ENCODE peak calls at places on chromosome 9, in nine cellular contexts. One of them, this sample, is unnamed. For H3K4me1, the result is how much of the 10 kb centered on the place peaks cover.

GRCh38 chr9:129720181-129720864 is 32.5 kb downstream of the PTGES start:
- DNase-seq in astrocyte: no peak
- DNase-seq in upper lobe of right lung: no peak
- DNase-seq in right lobe of liver: no peak
- DNase-seq in adrenal gland: no peak
- DNase-seq in ovary: no peak
- DNase-seq in pancreas: no peak
- DNase-seq in fibroblast of lung: no peak
- DNase-seq in body of pancreas: no peak
- DNase-seq in this sample: no peak

GRCh38 chr9:94806307-94806893 is 79.9 kb downstream of the AOPEP start:
- DNase-seq in astrocyte: no peak
- DNase-seq in upper lobe of right lung: no peak
- DNase-seq in right lobe of liver: no peak
- DNase-seq in adrenal gland: no peak
- DNase-seq in ovary: no peak
- DNase-seq in pancreas: no peak
- DNase-seq in fibroblast of lung: no peak
- DNase-seq in body of pancreas: no peak
- DNase-seq in this sample: no peak

GRCh38 chr9:93576296-93577044 is at the start of gene PHF2:
- DNase-seq in astrocyte: peak
- DNase-seq in upper lobe of right lung: peak
- DNase-seq in right lobe of liver: peak
- DNase-seq in adrenal gland: peak
- DNase-seq in ovary: peak
- DNase-seq in pancreas: peak
- DNase-seq in fibroblast of lung: no peak
- DNase-seq in body of pancreas: peak
- DNase-seq in this sample: peak

GRCh38 chr9:34520096-34520495 is 2.7 kb downstream of the ENHO start:
- DNase-seq in astrocyte: no peak
- DNase-seq in upper lobe of right lung: no peak
- DNase-seq in right lobe of liver: no peak
- DNase-seq in adrenal gland: no peak
- DNase-seq in ovary: no peak
- DNase-seq in pancreas: no peak
- DNase-seq in fibroblast of lung: no peak
- DNase-seq in body of pancreas: no peak
- DNase-seq in this sample: no peak

GRCh38 chr9:92947268-92948031 is at the start of gene FGD3:
- DNase-seq in astrocyte: peak
- DNase-seq in upper lobe of right lung: peak
- DNase-seq in right lobe of liver: no peak
- DNase-seq in adrenal gland: no peak
- DNase-seq in ovary: no peak
- DNase-seq in pancreas: peak
- DNase-seq in fibroblast of lung: no peak
- DNase-seq in body of pancreas: peak
- DNase-seq in this sample: no peak

GRCh38 chr9:38362912-38363588 is 29.5 kb upstream of the ALDH1B1 start:
- DNase-seq in astrocyte: peak
- DNase-seq in upper lobe of right lung: no peak
- DNase-seq in right lobe of liver: peak
- DNase-seq in adrenal gland: peak
- DNase-seq in ovary: peak
- DNase-seq in pancreas: no peak
- DNase-seq in fibroblast of lung: peak
- DNase-seq in body of pancreas: peak
- DNase-seq in this sample: no peak

GRCh38 chr9:119951591-119951990 is 582.4 kb upstream of the BRINP1 start:
- DNase-seq in astrocyte: no peak
- DNase-seq in upper lobe of right lung: no peak
- DNase-seq in right lobe of liver: no peak
- DNase-seq in adrenal gland: no peak
- DNase-seq in ovary: no peak
- DNase-seq in pancreas: no peak
- DNase-seq in fibroblast of lung: no peak
- DNase-seq in body of pancreas: no peak
- DNase-seq in this sample: no peak

GRCh38 chr9:95031711-95032461 is 285.6 kb downstream of the FANCC start:
- DNase-seq in astrocyte: no peak
- DNase-seq in upper lobe of right lung: peak
- DNase-seq in right lobe of liver: no peak
- DNase-seq in adrenal gland: no peak
- DNase-seq in ovary: no peak
- DNase-seq in pancreas: peak
- DNase-seq in fibroblast of lung: no peak
- DNase-seq in body of pancreas: peak
- DNase-seq in this sample: no peak

GRCh38 chr9:75612205-75612604 is 278.3 kb upstream of the PCSK5 start:
- DNase-seq in astrocyte: no peak
- DNase-seq in upper lobe of right lung: no peak
- DNase-seq in right lobe of liver: no peak
- DNase-seq in adrenal gland: no peak
- DNase-seq in ovary: no peak
- DNase-seq in pancreas: no peak
- DNase-seq in fibroblast of lung: no peak
- DNase-seq in body of pancreas: no peak
- DNase-seq in this sample: no peak

GRCh38 chr9:83544002-83544698 is 5.9 kb upstream of the FRMD3 start:
- DNase-seq in astrocyte: peak
- DNase-seq in upper lobe of right lung: no peak
- DNase-seq in right lobe of liver: no peak
- DNase-seq in adrenal gland: peak
- DNase-seq in ovary: no peak
- DNase-seq in pancreas: no peak
- DNase-seq in fibroblast of lung: peak
- DNase-seq in body of pancreas: peak
- DNase-seq in this sample: no peak

GRCh38 chr9:135485832-135486231 is 6.2 kb downstream of the PPP1R26 start:
- DNase-seq in astrocyte: no peak
- DNase-seq in upper lobe of right lung: no peak
- DNase-seq in right lobe of liver: no peak
- DNase-seq in adrenal gland: no peak
- DNase-seq in ovary: no peak
- DNase-seq in pancreas: no peak
- DNase-seq in fibroblast of lung: no peak
- DNase-seq in body of pancreas: no peak
- DNase-seq in this sample: no peak
- H3K4me3 ChIP-seq in astrocyte: no peak
- H3K4me3 ChIP-seq in upper lobe of right lung: no peak
- H3K4me3 ChIP-seq in right lobe of liver: no peak
- H3K4me3 ChIP-seq in adrenal gland: no peak
- H3K4me3 ChIP-seq in ovary: no peak
- H3K4me3 ChIP-seq in pancreas: no peak
- H3K4me3 ChIP-seq in fibroblast of lung: no peak
- H3K4me3 ChIP-seq in body of pancreas: no peak
- H3K4me3 ChIP-seq in this sample: no peak

DNA sequence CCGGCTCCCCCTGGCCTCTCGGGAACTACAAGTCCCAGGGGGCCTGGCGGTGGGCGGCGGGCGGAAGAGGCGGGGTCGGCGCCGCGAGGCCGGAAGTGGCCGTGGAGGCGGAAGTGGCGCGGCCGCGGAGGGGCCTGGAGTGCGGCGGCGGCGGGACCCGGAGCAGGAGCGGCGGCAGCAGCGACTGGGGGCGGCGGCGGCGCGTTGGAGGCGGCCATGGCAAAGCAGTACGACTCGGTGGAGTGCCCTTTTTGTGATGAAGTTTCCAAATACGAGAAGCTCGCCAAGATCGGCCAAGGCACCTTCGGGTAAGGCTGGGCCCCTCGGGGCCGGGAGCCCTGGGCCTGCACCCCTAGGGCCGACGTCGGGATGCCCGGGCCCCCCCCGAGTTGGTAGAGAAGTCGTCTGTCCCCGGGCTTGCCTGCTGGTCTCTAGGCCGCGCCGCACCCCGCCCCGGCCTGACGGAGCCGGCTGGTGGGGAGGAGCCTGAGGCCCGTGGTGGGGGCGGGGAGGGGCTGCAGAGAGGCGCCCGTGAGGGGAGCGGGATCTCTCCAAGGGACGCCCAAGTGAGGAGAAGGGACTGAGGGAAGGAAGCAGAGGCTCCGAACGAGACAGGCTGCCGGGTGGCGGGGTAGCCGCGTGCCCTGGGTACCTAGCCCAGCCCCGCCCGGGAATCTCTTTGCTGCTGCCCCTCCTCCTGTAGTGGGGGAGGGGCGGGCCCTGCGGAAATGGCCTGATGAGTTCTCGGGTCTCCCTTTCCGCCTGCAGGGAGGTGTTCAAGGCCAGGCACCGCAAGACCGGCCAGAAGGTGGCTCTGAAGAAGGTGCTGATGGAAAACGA is at the start of gene CDK9:
- DNase-seq in astrocyte: peak
- DNase-seq in upper lobe of right lung: peak
- DNase-seq in right lobe of liver: peak
- DNase-seq in adrenal gland: peak
- DNase-seq in ovary: peak
- DNase-seq in pancreas: peak
- DNase-seq in fibroblast of lung: peak
- DNase-seq in body of pancreas: peak
- DNase-seq in this sample: peak
- H3K4me1 ChIP-seq in astrocyte: under half
- H3K4me1 ChIP-seq in upper lobe of right lung: under half
- H3K4me1 ChIP-seq in right lobe of liver: under half
- H3K4me1 ChIP-seq in adrenal gland: half or more
- H3K4me1 ChIP-seq in ovary: under half
- H3K4me1 ChIP-seq in pancreas: under half
- H3K4me1 ChIP-seq in fibroblast of lung: under half
- H3K4me1 ChIP-seq in body of pancreas: half or more
- H3K4me1 ChIP-seq in this sample: under half

DNA sequence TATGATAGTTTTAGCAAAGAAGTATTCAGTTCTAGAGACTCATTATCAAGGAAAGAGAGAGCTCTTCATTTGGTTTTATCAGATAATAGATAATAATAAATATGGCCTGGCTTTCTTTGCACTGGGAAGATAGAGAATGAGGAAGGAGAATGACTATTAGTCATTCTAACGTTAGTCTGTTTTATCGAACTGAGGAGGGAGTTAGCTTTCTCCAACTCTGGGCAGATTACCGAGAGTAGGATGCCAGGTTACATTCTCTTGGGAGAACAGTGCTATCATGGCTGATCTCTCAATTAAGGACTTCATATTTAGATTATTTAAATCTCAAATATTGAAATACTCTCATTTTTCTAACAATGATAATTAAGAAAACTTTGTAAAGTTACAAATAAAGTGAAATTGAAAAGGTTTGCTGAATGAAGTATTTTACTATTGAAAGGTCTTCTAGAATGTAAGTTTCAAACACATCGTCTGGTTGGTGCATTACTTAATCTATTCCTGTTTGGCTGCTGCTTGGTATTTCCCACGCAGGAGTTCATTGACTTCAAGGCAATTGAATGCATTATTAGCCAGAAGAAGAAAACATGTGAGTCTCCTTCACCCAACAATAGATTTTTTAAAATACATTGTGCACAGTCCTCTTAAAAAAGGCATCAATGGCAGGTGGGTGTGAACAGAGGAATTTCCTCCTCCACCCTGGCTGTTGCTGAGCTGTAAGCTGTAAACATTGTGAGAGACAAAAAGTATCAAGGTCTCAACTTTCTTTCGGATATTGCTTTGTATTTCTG is 140.8 kb downstream of the C9orf152 start:
- DNase-seq in astrocyte: no peak
- DNase-seq in upper lobe of right lung: no peak
- DNase-seq in right lobe of liver: no peak
- DNase-seq in adrenal gland: no peak
- DNase-seq in ovary: no peak
- DNase-seq in pancreas: no peak
- DNase-seq in fibroblast of lung: no peak
- DNase-seq in body of pancreas: no peak
- DNase-seq in this sample: no peak
- H3K27ac ChIP-seq in astrocyte: no peak
- H3K27ac ChIP-seq in upper lobe of right lung: no peak
- H3K27ac ChIP-seq in right lobe of liver: no peak
- H3K27ac ChIP-seq in adrenal gland: no peak
- H3K27ac ChIP-seq in ovary: no peak
- H3K27ac ChIP-seq in pancreas: no peak
- H3K27ac ChIP-seq in fibroblast of lung: peak
- H3K27ac ChIP-seq in body of pancreas: no peak
- H3K27ac ChIP-seq in this sample: no peak

GRCh38 chr9:71694332-71694731 is 74.0 kb downstream of the CEMIP2 start:
- DNase-seq in astrocyte: no peak
- DNase-seq in upper lobe of right lung: no peak
- DNase-seq in right lobe of liver: no peak
- DNase-seq in adrenal gland: no peak
- DNase-seq in ovary: no peak
- DNase-seq in pancreas: no peak
- DNase-seq in fibroblast of lung: no peak
- DNase-seq in body of pancreas: no peak
- DNase-seq in this sample: no peak

GRCh38 chr9:71692337-71692736 is 76.0 kb downstream of the CEMIP2 start:
- DNase-seq in astrocyte: no peak
- DNase-seq in upper lobe of right lung: no peak
- DNase-seq in right lobe of liver: peak
- DNase-seq in adrenal gland: no peak
- DNase-seq in ovary: no peak
- DNase-seq in pancreas: no peak
- DNase-seq in fibroblast of lung: peak
- DNase-seq in body of pancreas: no peak
- DNase-seq in this sample: no peak

GRCh38 chr9:71691036-71691435 is 77.3 kb downstream of the CEMIP2 start:
- DNase-seq in astrocyte: no peak
- DNase-seq in upper lobe of right lung: no peak
- DNase-seq in right lobe of liver: no peak
- DNase-seq in adrenal gland: no peak
- DNase-seq in ovary: no peak
- DNase-seq in pancreas: no peak
- DNase-seq in fibroblast of lung: no peak
- DNase-seq in body of pancreas: no peak
- DNase-seq in this sample: no peak

GRCh38 chr9:71693607-71694006 is 74.7 kb downstream of the CEMIP2 start:
- DNase-seq in astrocyte: no peak
- DNase-seq in upper lobe of right lung: no peak
- DNase-seq in right lobe of liver: no peak
- DNase-seq in adrenal gland: no peak
- DNase-seq in ovary: no peak
- DNase-seq in pancreas: no peak
- DNase-seq in fibroblast of lung: no peak
- DNase-seq in body of pancreas: no peak
- DNase-seq in this sample: no peak

DNA sequence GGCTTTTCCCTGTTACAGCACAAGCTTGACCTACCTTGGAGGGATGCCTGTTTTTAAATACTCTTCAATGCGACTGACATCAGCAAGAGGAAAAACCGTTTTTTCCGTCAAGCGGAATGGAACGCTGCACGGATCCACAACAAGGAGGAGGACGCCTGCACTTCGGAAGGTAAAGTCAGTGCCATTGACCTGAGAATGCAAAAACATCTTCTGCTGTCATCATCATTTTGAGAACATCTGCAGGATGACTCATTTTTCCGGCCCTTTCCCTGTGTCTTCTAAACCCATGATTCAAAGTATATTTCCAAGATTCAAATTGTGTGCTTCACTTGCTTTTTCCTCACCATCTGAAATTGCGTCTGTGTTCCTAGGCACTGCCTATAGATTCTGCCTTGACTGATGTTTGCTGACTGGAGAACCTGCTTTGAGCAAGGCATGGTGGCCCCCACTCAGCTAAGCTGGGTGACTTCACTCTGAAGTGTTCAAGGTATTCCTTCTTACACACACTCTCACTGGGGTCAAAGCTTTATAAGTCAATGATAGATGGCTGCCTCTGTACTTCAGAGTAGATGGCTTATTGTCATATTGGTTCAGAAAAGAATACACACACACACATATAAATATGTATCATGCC is 78.1 kb downstream of the CEMIP2 start:
- DNase-seq in astrocyte: no peak
- DNase-seq in upper lobe of right lung: no peak
- DNase-seq in right lobe of liver: no peak
- DNase-seq in adrenal gland: no peak
- DNase-seq in ovary: no peak
- DNase-seq in pancreas: no peak
- DNase-seq in fibroblast of lung: no peak
- DNase-seq in body of pancreas: no peak
- DNase-seq in this sample: no peak
- H3K4me3 ChIP-seq in astrocyte: no peak
- H3K4me3 ChIP-seq in upper lobe of right lung: no peak
- H3K4me3 ChIP-seq in right lobe of liver: no peak
- H3K4me3 ChIP-seq in adrenal gland: no peak
- H3K4me3 ChIP-seq in ovary: no peak
- H3K4me3 ChIP-seq in pancreas: no peak
- H3K4me3 ChIP-seq in fibroblast of lung: no peak
- H3K4me3 ChIP-seq in body of pancreas: no peak
- H3K4me3 ChIP-seq in this sample: no peak

This sample was measured in effector memory CD4-positive, alpha-beta T cell.